ENCODE peak calls at places on chromosome 20, in six cellular contexts. One of them, this sample, is unnamed.

GRCh38 chr20:43938017-43938655 is 23.5 kb downstream of the TOX2 start:
- DNase-seq in substantia nigra: no peak
- DNase-seq in ACHN: no peak
- DNase-seq in NCI-H1092: no peak
- DNase-seq in stimulated activated CD4-positive, alpha-beta T cell treated with anti-CD3 and anti-CD28 coated beads, TNF-alpha, amount 100 ng/mL, for 1 hour: no peak
- DNase-seq in GM04504: no peak
- DNase-seq in this sample: no peak

GRCh38 chr20:23007886-23008285 is 27.2 kb upstream of the SSTR4 start:
- DNase-seq in substantia nigra: no peak
- DNase-seq in ACHN: no peak
- DNase-seq in NCI-H1092: no peak
- DNase-seq in stimulated activated CD4-positive, alpha-beta T cell treated with anti-CD3 and anti-CD28 coated beads, TNF-alpha, amount 100 ng/mL, for 1 hour: no peak
- DNase-seq in GM04504: no peak
- DNase-seq in this sample: no peak

GRCh38 chr20:18079756-18080353 is 22.1 kb upstream of the OVOL2 start:
- DNase-seq in substantia nigra: no peak
- DNase-seq in ACHN: no peak
- DNase-seq in NCI-H1092: no peak
- DNase-seq in stimulated activated CD4-positive, alpha-beta T cell treated with anti-CD3 and anti-CD28 coated beads, TNF-alpha, amount 100 ng/mL, for 1 hour: no peak
- DNase-seq in GM04504: no peak
- DNase-seq in this sample: no peak

GRCh38 chr20:12925214-12925755 is 83.5 kb upstream of the SPTLC3 start:
- DNase-seq in substantia nigra: peak; percentile 2
- DNase-seq in ACHN: peak; percentile 81
- DNase-seq in NCI-H1092: peak; percentile 64
- DNase-seq in stimulated activated CD4-positive, alpha-beta T cell treated with anti-CD3 and anti-CD28 coated beads, TNF-alpha, amount 100 ng/mL, for 1 hour: no peak
- DNase-seq in GM04504: peak; percentile 60
- DNase-seq in this sample: no peak

GRCh38 chr20:13262701-13263335 is 41.7 kb downstream of the ISM1 start:
- DNase-seq in substantia nigra: no peak
- DNase-seq in ACHN: no peak
- DNase-seq in NCI-H1092: no peak
- DNase-seq in stimulated activated CD4-positive, alpha-beta T cell treated with anti-CD3 and anti-CD28 coated beads, TNF-alpha, amount 100 ng/mL, for 1 hour: no peak
- DNase-seq in GM04504: no peak
- DNase-seq in this sample: no peak

GRCh38 chr20:58718121-58718563 is 25.5 kb downstream of the NPEPL1 start:
- DNase-seq in substantia nigra: no peak
- DNase-seq in ACHN: no peak
- DNase-seq in NCI-H1092: no peak
- DNase-seq in stimulated activated CD4-positive, alpha-beta T cell treated with anti-CD3 and anti-CD28 coated beads, TNF-alpha, amount 100 ng/mL, for 1 hour: no peak
- DNase-seq in GM04504: no peak
- DNase-seq in this sample: no peak

GRCh38 chr20:5696011-5696559 is 54.1 kb upstream of the SHLD1 start:
- DNase-seq in substantia nigra: no peak
- DNase-seq in ACHN: no peak
- DNase-seq in NCI-H1092: no peak
- DNase-seq in stimulated activated CD4-positive, alpha-beta T cell treated with anti-CD3 and anti-CD28 coated beads, TNF-alpha, amount 100 ng/mL, for 1 hour: no peak
- DNase-seq in GM04504: peak; percentile 28
- DNase-seq in this sample: no peak

GRCh38 chr20:20568604-20569205 is 143.7 kb downstream of the RALGAPA2 start:
- DNase-seq in substantia nigra: no peak
- DNase-seq in ACHN: peak; percentile 55
- DNase-seq in NCI-H1092: peak; percentile 37
- DNase-seq in stimulated activated CD4-positive, alpha-beta T cell treated with anti-CD3 and anti-CD28 coated beads, TNF-alpha, amount 100 ng/mL, for 1 hour: no peak
- DNase-seq in GM04504: peak; percentile 3
- DNase-seq in this sample: no peak

GRCh38 chr20:2948968-2949367 is 75.7 kb downstream of the PTPRA start:
- DNase-seq in substantia nigra: no peak
- DNase-seq in ACHN: no peak
- DNase-seq in NCI-H1092: no peak
- DNase-seq in stimulated activated CD4-positive, alpha-beta T cell treated with anti-CD3 and anti-CD28 coated beads, TNF-alpha, amount 100 ng/mL, for 1 hour: no peak
- DNase-seq in GM04504: no peak
- DNase-seq in this sample: no peak

GRCh38 chr20:54619181-54619580 is 143.8 kb downstream of the DOK5 start:
- DNase-seq in substantia nigra: no peak
- DNase-seq in ACHN: no peak
- DNase-seq in NCI-H1092: no peak
- DNase-seq in stimulated activated CD4-positive, alpha-beta T cell treated with anti-CD3 and anti-CD28 coated beads, TNF-alpha, amount 100 ng/mL, for 1 hour: no peak
- DNase-seq in GM04504: no peak
- DNase-seq in this sample: no peak

GRCh38 chr20:48776306-48776705 is 51.5 kb downstream of the PREX1 start:
- DNase-seq in substantia nigra: peak; percentile 47
- DNase-seq in ACHN: no peak
- DNase-seq in NCI-H1092: no peak
- DNase-seq in stimulated activated CD4-positive, alpha-beta T cell treated with anti-CD3 and anti-CD28 coated beads, TNF-alpha, amount 100 ng/mL, for 1 hour: no peak
- DNase-seq in GM04504: peak; percentile 90
- DNase-seq in this sample: no peak

GRCh38 chr20:48846516-48847492 is 19.0 kb upstream of the PREX1 start:
- DNase-seq in substantia nigra: no peak
- DNase-seq in ACHN: no peak
- DNase-seq in NCI-H1092: no peak
- DNase-seq in stimulated activated CD4-positive, alpha-beta T cell treated with anti-CD3 and anti-CD28 coated beads, TNF-alpha, amount 100 ng/mL, for 1 hour: no peak
- DNase-seq in GM04504: no peak
- DNase-seq in this sample: no peak

GRCh38 chr20:15076785-15077184 is 739.4 kb upstream of the FLRT3 start:
- DNase-seq in substantia nigra: no peak
- DNase-seq in ACHN: no peak
- DNase-seq in NCI-H1092: no peak
- DNase-seq in stimulated activated CD4-positive, alpha-beta T cell treated with anti-CD3 and anti-CD28 coated beads, TNF-alpha, amount 100 ng/mL, for 1 hour: no peak
- DNase-seq in GM04504: no peak
- DNase-seq in this sample: no peak

GRCh38 chr20:53883098-53883762 is 187.2 kb downstream of the BCAS1 start:
- DNase-seq in substantia nigra: no peak
- DNase-seq in ACHN: no peak
- DNase-seq in NCI-H1092: no peak
- DNase-seq in stimulated activated CD4-positive, alpha-beta T cell treated with anti-CD3 and anti-CD28 coated beads, TNF-alpha, amount 100 ng/mL, for 1 hour: no peak
- DNase-seq in GM04504: no peak
- DNase-seq in this sample: no peak

This sample was measured in D721Med.